ENCODE peak calls at places on chromosomes 7 and 10, in seven cellular contexts. T, G, D, F, E, C and Q are unnamed samples. For H3K9me3, the result is how much of the 10 kb centered on the place peaks cover.

GRCh38 chr7:50781371-50781770 is 1.3 kb downstream of the GRB10 start:
- DNase-seq in T (peak), G (no peak), D (no peak), F (no peak), E (no peak), C (no peak), Q (no peak)

GRCh38 chr10:102133373-102134195 is 744 bp downstream of the PPRC1 start:
- DNase-seq in T (peak), G (peak), D (peak), F (peak), E (peak), C (peak), Q (peak)

GRCh38 chr7:47361746-47362215 is 220.1 kb downstream of the TNS3 start:
- DNase-seq in T (no peak), G (no peak), D (no peak), F (peak), E (no peak), C (no peak), Q (no peak)

GRCh38 chr7:92831716-92832622 is 4.4 kb downstream of the CDK6 start:
- DNase-seq in T (no peak), G (no peak), D (no peak), F (peak), E (no peak), C (no peak), Q (no peak)

GRCh38 chr10:94005050-94005449 is 11.3 kb downstream of the PLCE1 start:
- DNase-seq in T (no peak), G (no peak), D (no peak), F (peak), E (no peak), C (no peak), Q (no peak)

GRCh38 chr10:14477408-14477710 is 146.6 kb upstream of the FRMD4A start:
- DNase-seq in T (no peak), G (no peak), D (no peak), F (peak), E (no peak), C (no peak), Q (no peak)

GRCh38 chr10:102714621-102715455 is at the start of gene SFXN2:
- DNase-seq in T (peak), G (no peak), D (peak), F (peak), E (peak), C (peak), Q (peak)

GRCh38 chr7:4837041-4837813 is 24.6 kb downstream of the PAPOLB start:
- DNase-seq in T (peak), G (no peak), D (no peak), F (no peak), E (no peak), C (no peak), Q (no peak)

GRCh38 chr10:25869609-25870008 is 64.4 kb upstream of the MYO3A start:
- DNase-seq in T (no peak), G (no peak), D (no peak), F (no peak), E (no peak), C (no peak), Q (no peak)

GRCh38 chr10:4670737-4671136 is 155.3 kb upstream of the AKR1E2 start:
- DNase-seq in T (no peak), G (no peak), D (no peak), F (peak), E (no peak), C (no peak), Q (no peak)

GRCh38 chr7:1823376-1824150 is 153.5 kb downstream of the ELFN1 start:
- DNase-seq in T (peak), G (no peak), D (no peak), F (no peak), E (no peak), C (peak), Q (no peak)

GRCh38 chr7:128783143-128783799 is 7.7 kb upstream of the OPN1SW start:
- DNase-seq in T (peak), G (peak), D (no peak), F (peak), E (no peak), C (peak), Q (no peak)

GRCh38 chr10:76403876-76404275 is 972.5 kb downstream of the LRMDA start:
- DNase-seq in T (no peak), G (no peak), D (no peak), F (peak), E (no peak), C (no peak), Q (no peak)

GRCh38 chr10:57015595-57016303 is 654.7 kb upstream of the ZWINT start:
- DNase-seq in T (no peak), G (no peak), D (no peak), F (no peak), E (no peak), C (no peak), Q (no peak)

GRCh38 chr10:114304017-114304565 is 65.0 kb downstream of the VWA2 start:
- DNase-seq in T (peak), G (peak), D (peak), F (peak), E (peak), C (peak), Q (peak)

GRCh38 chr10:21315321-21316220 is 209.9 kb downstream of the SKIDA1 start:
- DNase-seq in T (peak), G (peak), D (no peak), F (peak), E (no peak), C (peak), Q (no peak)

GRCh38 chr7:2567663-2568238 is 9.0 kb downstream of the IQCE start:
- DNase-seq in T (peak), G (no peak), D (no peak), F (peak), E (no peak), C (no peak), Q (no peak)

GRCh38 chr7:155803418-155804376 is 8.6 kb downstream of the SHH start:
- DNase-seq in T (peak), G (no peak), D (no peak), F (peak), E (no peak), C (peak), Q (no peak)

GRCh38 chr7:37112882-37113281 is 335.8 kb downstream of the ELMO1 start:
- DNase-seq in T (no peak), G (no peak), D (no peak), F (no peak), E (no peak), C (no peak), Q (no peak)

GRCh38 chr7:94295805-94296204 is 98.9 kb upstream of the COL1A2 start:
- DNase-seq in T (no peak), G (no peak), D (no peak), F (peak), E (no peak), C (no peak), Q (no peak)

GRCh38 chr10:132685921-132686680 is 99.8 kb downstream of the NKX6-2 start:
- DNase-seq in T (peak), G (peak), D (no peak), F (no peak), E (no peak), C (peak), Q (no peak)

GRCh38 chr7:69825031-69825681 is 226.9 kb downstream of the AUTS2 start:
- DNase-seq in T (no peak), G (no peak), D (no peak), F (no peak), E (no peak), C (no peak), Q (no peak)

GRCh38 chr10:12559578-12560178 is 210.3 kb downstream of the CAMK1D start:
- DNase-seq in T (peak), G (no peak), D (no peak), F (no peak), E (no peak), C (no peak), Q (no peak)

GRCh38 chr10:86857097-86857825 is 100.2 kb downstream of the MMRN2 start:
- DNase-seq in T (peak), G (no peak), D (no peak), F (peak), E (no peak), C (no peak), Q (no peak)

GRCh38 chr7:72409638-72410015 is 2.5 kb downstream of the CALN1 start:
- DNase-seq in T (no peak), G (no peak), D (no peak), F (no peak), E (no peak), C (no peak), Q (no peak)

GRCh38 chr7:38020134-38020533 is 99.7 kb downstream of the EPDR1 start:
- DNase-seq in T (no peak), G (peak), D (no peak), F (no peak), E (no peak), C (no peak), Q (no peak)

GRCh38 chr7:102287465-102288146 is 938 bp downstream of the SH2B2 start:
- DNase-seq in T (peak), G (no peak), D (no peak), F (peak), E (no peak), C (no peak), Q (no peak)

DNA sequence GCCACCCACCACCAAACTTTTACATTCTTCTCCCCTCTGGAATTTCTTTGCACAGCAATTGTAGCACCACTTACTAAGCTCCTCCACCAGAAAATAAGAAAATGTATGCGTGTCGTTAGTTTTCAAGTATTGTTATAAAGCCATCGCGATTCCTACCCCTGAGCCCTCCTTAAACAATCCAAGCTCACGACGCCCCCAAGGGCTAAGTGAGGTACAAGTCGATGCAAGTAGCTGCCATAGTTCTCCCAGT is 1.3 kb downstream of the FRAT2 start:
- DNase-seq in T (peak), G (no peak), D (no peak), F (peak), E (no peak), C (no peak), Q (no peak)
- H3K9me3 ChIP-seq in T (under half), G (under half), D (under half), F (under half), E (under half), C (under half), Q (under half)

DNA sequence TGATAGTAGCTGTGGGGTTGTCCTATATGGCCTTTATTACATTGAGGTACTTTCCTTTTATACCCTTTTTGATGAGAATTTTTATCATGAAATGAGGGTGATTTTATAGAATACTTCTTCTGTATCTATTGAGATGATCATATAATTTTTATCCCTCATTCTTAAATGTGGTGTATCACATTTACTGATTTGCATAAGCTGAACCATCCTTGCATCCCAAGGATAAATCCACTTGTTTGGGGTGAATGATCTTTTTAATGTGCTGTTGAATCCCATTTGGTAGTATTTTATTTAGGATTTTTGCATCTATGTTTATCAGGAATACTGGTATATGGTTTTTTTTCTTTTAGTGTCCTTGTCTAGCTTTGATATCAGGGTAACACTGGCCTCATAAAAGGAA is 84.5 kb upstream of the IL6 start:
- DNase-seq in T (no peak), G (no peak), D (no peak), F (no peak), E (no peak), C (no peak), Q (no peak)
- H3K9me3 ChIP-seq in T (half or more), G (under half), D (under half), F (under half), E (under half), C (under half), Q (under half)

GRCh38 chr7:158588085-158588877 is 658 bp upstream of the PTPRN2 start:
- DNase-seq in T (peak), G (no peak), D (no peak), F (no peak), E (no peak), C (peak), Q (no peak)
- H3K9me3 ChIP-seq in T (under half), G (under half), D (under half), F (under half), E (under half), C (under half), Q (under half)

DNA sequence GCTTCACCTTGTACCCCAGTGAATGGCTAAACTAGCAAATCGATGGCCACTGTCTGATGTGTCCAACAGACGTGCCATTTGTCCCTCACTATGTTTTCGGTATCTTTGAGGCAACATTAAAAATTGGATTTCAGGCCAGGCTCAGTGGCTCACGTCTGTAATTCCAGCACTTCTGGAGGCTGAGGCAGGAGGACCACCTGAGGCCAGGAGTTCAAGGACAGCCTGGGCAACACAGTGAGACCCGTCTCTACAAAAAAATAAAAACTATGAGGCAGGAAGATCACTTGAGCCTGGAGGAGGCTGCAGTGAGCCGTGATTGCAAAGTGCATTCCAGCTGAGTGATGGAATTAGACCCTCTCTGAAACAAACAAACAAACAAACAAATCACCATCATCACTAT is 8.0 kb downstream of the FAM200A start:
- DNase-seq in T (no peak), G (no peak), D (no peak), F (no peak), E (no peak), C (peak), Q (no peak)
- H3K9me3 ChIP-seq in T (under half), G (under half), D (under half), F (under half), E (under half), C (under half), Q (under half)

DNA sequence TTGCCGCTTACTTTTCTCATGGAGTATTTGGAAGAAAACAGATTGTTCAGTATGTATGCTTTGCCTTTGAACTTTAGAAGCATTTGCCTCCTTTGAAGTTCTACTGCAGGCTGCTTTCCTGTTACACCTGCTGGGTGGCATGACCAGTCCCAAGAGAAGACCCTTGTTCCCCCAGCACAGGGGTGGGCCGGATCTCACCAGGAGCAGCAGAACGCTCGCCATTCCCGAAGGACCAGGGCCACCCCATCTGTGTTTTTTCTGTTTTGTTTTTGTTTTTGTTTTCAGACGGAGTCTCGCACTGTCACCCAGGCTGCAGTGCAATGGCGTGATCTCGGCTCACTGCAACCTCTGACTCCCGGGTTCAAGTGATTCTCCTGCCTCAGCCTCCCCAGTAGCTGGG is 493.6 kb downstream of the PTPRN2 start:
- DNase-seq in T (peak), G (no peak), D (no peak), F (no peak), E (no peak), C (peak), Q (no peak)
- H3K9me3 ChIP-seq in T (half or more), G (under half), D (under half), F (under half), E (under half), C (under half), Q (under half)

GRCh38 chr7:16106869-16107268 is 314.5 kb downstream of the CRPPA start:
- DNase-seq in T (no peak), G (no peak), D (no peak), F (no peak), E (no peak), C (no peak), Q (no peak)

DNA sequence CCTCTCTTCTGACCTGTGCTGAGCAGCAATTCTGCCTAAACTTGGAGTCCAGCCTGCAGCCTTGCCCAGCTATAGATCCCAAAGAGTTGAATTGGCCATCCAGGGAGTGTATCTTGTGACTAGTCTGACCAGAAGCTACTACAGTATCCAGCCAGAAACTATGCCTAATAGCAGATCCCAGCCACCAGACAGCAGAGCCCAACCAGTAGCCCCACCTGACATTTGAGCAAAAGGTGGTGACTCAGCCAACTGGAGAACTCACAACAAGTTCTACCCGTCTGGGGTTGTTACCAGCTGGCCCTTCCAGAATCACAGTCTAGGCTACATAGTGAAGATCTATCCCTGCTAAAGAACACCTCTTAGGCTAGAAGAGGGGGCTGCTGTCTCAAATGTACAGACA is 315.0 kb downstream of the CRPPA start:
- DNase-seq in T (no peak), G (no peak), D (no peak), F (no peak), E (no peak), C (no peak), Q (no peak)
- H3K9me3 ChIP-seq in T (half or more), G (under half), D (under half), F (under half), E (under half), C (under half), Q (under half)

DNA sequence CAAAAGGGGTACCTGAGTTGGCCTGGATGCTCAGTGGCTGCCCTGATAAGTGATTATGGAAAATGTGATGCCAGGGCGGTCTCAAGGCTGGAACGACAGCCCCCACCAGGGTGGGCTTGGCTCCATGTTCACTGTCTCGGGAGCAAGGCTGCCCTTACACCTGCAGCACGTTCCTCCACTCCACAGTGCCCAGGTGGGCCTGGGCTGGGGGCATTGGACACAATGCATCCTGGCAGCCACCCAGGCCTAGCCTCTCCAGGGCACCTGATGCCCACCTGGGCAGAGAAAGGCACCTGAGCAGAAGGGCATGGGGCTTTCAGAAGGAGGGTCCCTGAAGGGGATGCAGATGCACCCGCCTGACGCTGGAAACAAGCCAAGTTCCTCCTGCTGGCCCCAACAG is 548.3 kb downstream of the DNAJB6 start:
- DNase-seq in T (no peak), G (no peak), D (no peak), F (no peak), E (no peak), C (no peak), Q (no peak)
- H3K9me3 ChIP-seq in T (half or more), G (under half), D (under half), F (under half), E (under half), C (under half), Q (under half)

GRCh38 chr7:35818513-35818912 is 17.7 kb downstream of the SEPTIN7 start:
- DNase-seq in T (no peak), G (no peak), D (no peak), F (no peak), E (no peak), C (no peak), Q (no peak)

GRCh38 chr7:35817181-35817580 is 16.3 kb downstream of the SEPTIN7 start:
- DNase-seq in T (no peak), G (no peak), D (no peak), F (no peak), E (no peak), C (no peak), Q (no peak)

GRCh38 chr7:35819310-35819709 is 18.5 kb downstream of the SEPTIN7 start:
- DNase-seq in T (no peak), G (no peak), D (no peak), F (no peak), E (no peak), C (no peak), Q (no peak)

GRCh38 chr7:35816514-35816913 is 15.7 kb downstream of the SEPTIN7 start:
- DNase-seq in T (no peak), G (no peak), D (no peak), F (no peak), E (no peak), C (no peak), Q (no peak)

DNA sequence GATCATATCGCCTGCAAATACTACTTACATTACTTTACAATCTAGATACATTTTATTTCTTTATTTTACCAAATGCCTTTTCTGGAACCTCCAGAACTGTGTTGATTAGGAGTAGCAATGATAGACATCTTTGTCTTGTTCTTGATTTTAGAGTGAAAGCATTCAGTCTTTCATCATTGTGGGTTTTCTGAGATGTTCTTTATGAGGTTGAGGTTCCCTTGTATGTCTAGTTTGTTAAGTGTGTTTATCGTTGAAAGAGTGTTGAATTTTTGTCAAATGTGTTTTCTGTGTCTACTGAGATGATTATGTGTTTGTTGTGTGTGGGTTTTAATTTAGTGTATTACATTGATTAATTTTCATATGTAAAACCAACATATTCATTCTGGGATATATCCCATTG is 17.1 kb downstream of the SEPTIN7 start:
- DNase-seq in T (no peak), G (no peak), D (no peak), F (no peak), E (no peak), C (no peak), Q (no peak)
- H3K9me3 ChIP-seq in T (under half), G (under half), D (under half), F (under half), E (under half), C (under half), Q (under half)

GRCh38 chr10:98135222-98135899 is 904 bp downstream of the R3HCC1L start:
- DNase-seq in T (no peak), G (no peak), D (no peak), F (no peak), E (no peak), C (peak), Q (no peak)
- H3K9me3 ChIP-seq in T (under half), G (under half), D (under half), F (under half), E (under half), C (under half), Q (under half)